ENCODE peak calls at places on chromosome 22, in eight cellular contexts. N, Q, Y, G, W, S, E and I are unnamed samples.

GRCh38 chr22:43698403-43698802 is 113.7 kb downstream of the EFCAB6 start:
- DNase-seq in Q (no peak), S (no peak), E (no peak), G (no peak), W (no peak), N (no peak), Y (no peak), I (peak; percentile 0)

GRCh38 chr22:31096637-31097274 is 10.6 kb downstream of the SELENOM start:
- DNase-seq in W (no peak), N (no peak), G (no peak), S (no peak), Y (no peak), Q (no peak), E (no peak), I (no peak)

GRCh38 chr22:39439170-39439569 is 17.6 kb upstream of the MGAT3 start:
- DNase-seq in W (no peak), G (peak; percentile 43), E (no peak), S (no peak), Q (no peak), N (no peak), Y (no peak), I (peak; percentile 48)

GRCh38 chr22:23106906-23107367 is 34.9 kb downstream of the RSPH14 start:
- DNase-seq in N (no peak), Q (no peak), Y (no peak), E (no peak), G (no peak), W (no peak), S (no peak), I (no peak)

GRCh38 chr22:28917747-28918543 is 34.6 kb downstream of the ZNRF3 start:
- DNase-seq in S (peak; percentile 74), Y (no peak), N (no peak), G (peak; percentile 62), E (peak; percentile 7), Q (peak; percentile 28), W (no peak), I (peak; percentile 66)

GRCh38 chr22:33658775-33659174 is 261.5 kb downstream of the LARGE1 start:
- DNase-seq in W (peak; percentile 38), E (no peak), S (no peak), Y (no peak), N (no peak), Q (peak; percentile 54), G (peak; percentile 54), I (no peak)

GRCh38 chr22:41576877-41577276 is 12.8 kb downstream of the PMM1 start:
- DNase-seq in S (peak; percentile 35), G (peak; percentile 68), Y (no peak), N (peak; percentile 64), W (no peak), E (peak; percentile 60), Q (peak; percentile 88), I (no peak)

GRCh38 chr22:44455151-44455962 is 42.7 kb downstream of the RTL6 start:
- DNase-seq in E (no peak), S (no peak), Q (no peak), Y (no peak), N (peak; percentile 74), G (no peak), W (no peak), I (no peak)

GRCh38 chr22:24094966-24095365 is 83.9 kb downstream of the CABIN1 start:
- DNase-seq in Y (no peak), E (no peak), W (no peak), N (no peak), G (no peak), Q (no peak), S (no peak), I (no peak)

GRCh38 chr22:36741968-36742367 is 34.0 kb downstream of the IFT27 start:
- DNase-seq in N (no peak), W (no peak), G (no peak), E (no peak), Q (no peak), S (no peak), Y (no peak), I (no peak)

GRCh38 chr22:42114721-42115120 is 15.9 kb downstream of the CYP2D6 start:
- DNase-seq in Y (no peak), Q (peak; percentile 28), N (peak; percentile 26), E (peak; percentile 27), G (peak; percentile 52), W (no peak), S (peak; percentile 26), I (no peak)

GRCh38 chr22:29457730-29458129 is 19.3 kb downstream of the RFPL1 start:
- DNase-seq in W (no peak), Q (no peak), N (peak; percentile 70), E (peak; percentile 77), Y (no peak), G (peak; percentile 18), S (peak; percentile 70), I (peak; percentile 31)

GRCh38 chr22:25357606-25358420 is 138.4 kb downstream of the CRYBB2 start:
- DNase-seq in S (no peak), N (no peak), E (no peak), G (no peak), W (no peak), Y (no peak), Q (no peak), I (no peak)

GRCh38 chr22:32723632-32724031 is 77.9 kb upstream of the TIMP3 start:
- DNase-seq in S (no peak), Q (peak; percentile 59), E (no peak), Y (peak; percentile 83), W (no peak), G (peak; percentile 96), N (peak; percentile 57), I (peak; percentile 96)

GRCh38 chr22:42202669-42203068 is 67.8 kb downstream of the TCF20 start:
- DNase-seq in Y (peak; percentile 21), S (no peak), W (no peak), Q (peak; percentile 67), G (peak; percentile 46), E (no peak), N (no peak), I (peak; percentile 57)

DNA sequence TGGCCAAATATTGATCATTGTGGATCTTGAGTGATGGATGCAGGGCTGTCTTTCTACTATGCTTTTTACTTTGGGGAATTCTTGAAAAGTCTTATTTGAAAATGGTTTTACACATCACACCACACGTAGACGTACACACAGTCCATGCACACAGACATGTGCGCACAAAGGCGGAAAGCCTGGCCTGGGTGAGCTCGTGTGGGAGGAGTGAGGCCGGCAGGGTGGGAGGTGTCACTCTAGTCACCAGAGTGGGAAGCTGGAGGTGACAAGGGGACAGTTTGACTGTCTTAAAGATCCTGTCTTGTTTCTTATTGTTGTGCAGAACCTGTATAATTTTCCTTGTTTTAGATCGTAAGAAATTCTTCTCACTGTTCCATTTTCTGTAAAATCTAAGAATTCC is 326.9 kb downstream of the TBC1D22A start:
- DNase-seq in W (no peak), N (no peak), E (no peak), Q (no peak), Y (no peak), S (no peak), G (no peak), I (no peak)
- TF ChIP-seq CTCF in W (no peak), N (no peak), E (no peak), Q (no peak), Y (no peak), S (no peak), G (no peak), I (no peak)

DNA sequence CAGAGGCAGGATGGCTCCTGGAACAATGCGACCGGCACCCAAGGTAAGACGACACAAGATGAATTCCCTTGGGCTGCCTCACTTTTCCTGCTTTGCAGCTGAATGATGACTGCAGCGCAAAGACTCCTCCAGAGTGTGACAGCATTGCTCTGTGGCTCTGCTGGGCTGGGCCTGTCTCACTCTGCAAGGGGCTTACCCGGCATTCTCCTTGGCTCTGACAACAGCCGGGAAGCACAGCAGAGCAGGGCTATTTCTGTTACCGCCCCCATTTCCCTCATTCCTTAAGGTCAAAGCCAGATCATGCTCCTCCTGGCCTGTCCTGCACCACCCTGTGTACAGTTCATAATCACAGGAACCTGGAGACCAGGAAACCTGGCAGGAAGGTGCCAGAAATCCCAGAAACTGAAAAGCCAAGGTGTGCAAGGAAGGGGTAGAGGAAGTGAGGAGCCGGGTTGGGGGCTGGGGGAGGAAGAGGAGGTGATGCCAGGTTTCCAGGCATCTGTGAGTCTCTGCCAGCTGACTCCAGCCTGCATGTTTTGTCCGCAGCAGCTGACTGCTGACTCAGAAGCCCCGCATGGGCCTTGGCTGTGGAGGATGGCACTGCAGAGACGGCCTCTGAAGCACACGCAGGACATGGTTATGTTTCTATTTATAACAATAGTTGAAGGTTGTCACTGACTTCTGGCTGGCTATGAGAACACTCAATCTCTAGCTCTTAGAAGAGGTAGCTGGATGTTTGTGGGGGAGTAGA is 113.6 kb downstream of the MICAL3 start:
- DNase-seq in E (peak; percentile 7), Q (peak; percentile 95), N (no peak), G (peak; percentile 88), W (peak; percentile 94), Y (peak; percentile 68), S (no peak), I (peak; percentile 85)
- TF ChIP-seq CTCF in E (peak; percentile 7), Q (peak; percentile 39), N (peak; percentile 4), G (peak; percentile 56), W (no peak), Y (peak; percentile 45), S (no peak), I (no peak)

GRCh38 chr22:50233223-50233622 is 11.6 kb downstream of the TUBGCP6 start:
- DNase-seq in N (no peak), G (no peak), E (no peak), S (no peak), Y (no peak), W (no peak), Q (no peak), I (no peak)

GRCh38 chr22:50232481-50233151 is 12.2 kb downstream of the TUBGCP6 start:
- DNase-seq in Y (no peak), N (no peak), G (no peak), E (no peak), W (no peak), S (no peak), Q (no peak), I (no peak)

GRCh38 chr22:50238755-50239154 is 6.1 kb downstream of the TUBGCP6 start:
- DNase-seq in N (no peak), Y (no peak), G (no peak), Q (no peak), S (no peak), E (no peak), W (no peak), I (no peak)

GRCh38 chr22:50242406-50242949 is 2.3 kb downstream of the TUBGCP6 start:
- DNase-seq in Q (no peak), N (no peak), S (no peak), Y (no peak), W (no peak), G (no peak), E (no peak), I (no peak)

DNA sequence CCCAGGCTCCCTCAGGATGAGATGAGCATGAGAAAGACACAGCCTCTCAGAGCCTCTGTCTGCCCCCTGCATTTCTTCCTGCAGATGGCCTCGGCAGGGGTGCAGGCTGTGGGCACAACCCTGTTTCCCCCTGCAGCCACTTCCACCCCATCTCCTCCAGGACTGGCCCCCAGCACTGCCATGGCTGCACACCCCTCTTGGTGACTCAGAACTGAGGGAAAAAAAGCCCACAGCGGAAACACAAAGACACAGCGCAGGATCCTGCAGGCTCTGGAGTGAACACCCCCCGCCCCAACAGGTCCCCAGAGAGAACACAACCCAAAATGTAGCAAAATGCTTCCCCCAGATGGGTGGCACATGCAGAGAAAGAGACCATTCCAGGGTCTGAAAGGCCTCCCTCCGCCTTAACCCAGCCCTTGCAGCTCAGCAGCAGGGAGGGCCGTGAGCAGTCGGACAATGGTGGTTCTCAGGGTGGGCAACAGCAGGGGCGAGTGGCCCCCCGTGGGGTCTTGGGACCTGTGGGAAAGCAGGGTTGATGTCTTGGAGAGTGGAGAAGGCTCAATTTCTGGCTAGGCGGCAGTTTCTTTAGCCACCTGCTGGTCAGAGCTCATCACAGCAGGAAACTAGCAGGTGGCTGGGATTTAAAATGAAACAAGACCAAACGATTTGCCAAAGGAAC is 8.0 kb downstream of the TUBGCP6 start:
- DNase-seq in Y (no peak), S (no peak), E (peak; percentile 25), N (peak; percentile 58), Q (no peak), W (no peak), G (no peak), I (no peak)
- TF ChIP-seq CTCF in Y (peak; percentile 58), S (peak; percentile 59), E (peak; percentile 36), N (peak; percentile 48), Q (no peak), W (no peak), G (peak; percentile 22), I (peak; percentile 51)

GRCh38 chr22:35719212-35719869 is 1.7 kb downstream of the APOL5 start:
- DNase-seq in S (no peak), E (no peak), G (no peak), Y (no peak), N (peak; percentile 23), W (no peak), Q (no peak), I (no peak)
- TF ChIP-seq CTCF in S (peak; percentile 44), E (no peak), G (no peak), Y (peak; percentile 6), N (peak; percentile 12), W (no peak), Q (no peak), I (no peak)